ENCODE peak calls at places on chromosomes 6 and 20, in six cellular contexts. M is H1, A is GM23338, D is left lung, S is breast epithelium, H is HL-60. E is an unnamed sample.

GRCh38 chr6:161608771-161609170 is 334.9 kb upstream of the AGPAT4 start:
- DNase-seq in H (no peak), M (no peak), A (no peak), D (no peak), S (no peak), E (no peak)

GRCh38 chr6:64580346-64580745 is 944.7 kb downstream of the PHF3 start:
- DNase-seq in A (no peak), D (no peak), M (no peak), S (no peak), H (no peak), E (no peak)

GRCh38 chr6:109096198-109096597 is 891 bp downstream of the CEP57L1 start:
- DNase-seq in D (no peak), S (no peak), A (no peak), M (no peak), H (no peak), E (no peak)

GRCh38 chr6:2992330-2992979 is 7.2 kb upstream of the NQO2 start:
- DNase-seq in H (no peak), M (no peak), S (no peak), A (no peak), D (no peak), E (no peak)

GRCh38 chr20:1185781-1186334 is 1.1 kb upstream of the TMEM74B start:
- DNase-seq in A (peak), S (no peak), H (peak), D (no peak), M (peak), E (no peak)

GRCh38 chr20:63519765-63520593 is 586 bp upstream of the PPDPF start:
- DNase-seq in S (no peak), D (peak), M (peak), H (no peak), A (peak), E (peak)

GRCh38 chr6:144027927-144028587 is 20.0 kb upstream of the PLAGL1 start:
- DNase-seq in H (no peak), A (no peak), D (no peak), S (no peak), M (no peak), E (no peak)

GRCh38 chr6:132365319-132365907 is 35.9 kb downstream of the MOXD1 start:
- DNase-seq in S (no peak), M (no peak), A (peak), H (no peak), D (no peak), E (no peak)

GRCh38 chr6:42313941-42314570 is 96.4 kb upstream of the MRPS10 start:
- DNase-seq in A (no peak), D (no peak), H (no peak), M (no peak), S (no peak), E (no peak)
- H3K27ac ChIP-seq in A (no peak), D (peak), H (no peak), M (no peak), S (peak), E (no peak)

DNA sequence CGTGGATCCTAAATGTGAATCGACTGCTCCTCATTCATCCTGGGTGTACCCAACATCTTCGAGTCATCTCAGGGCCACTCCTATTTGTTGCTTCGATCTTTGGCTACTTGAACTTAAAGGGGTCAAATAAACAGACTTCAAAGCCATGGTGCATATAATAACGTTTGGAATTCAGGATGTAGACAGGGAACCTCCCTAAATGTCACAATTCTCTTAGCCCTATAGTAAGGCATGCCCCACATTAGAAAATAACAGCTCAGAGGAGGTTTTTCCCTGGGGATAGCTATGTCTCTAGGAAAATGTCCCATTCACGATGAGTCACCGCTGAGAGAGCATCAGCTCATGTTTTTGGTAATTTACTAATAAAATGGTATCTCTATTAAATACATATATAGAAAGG is 54.8 kb upstream of the BMP6 start:
- DNase-seq in A (no peak), H (no peak), S (no peak), D (no peak), M (no peak), E (no peak)
- H3K27ac ChIP-seq in A (no peak), H (no peak), S (peak), D (no peak), M (no peak), E (no peak)

GRCh38 chr6:57242505-57242904 is 20.4 kb upstream of the RAB23 start:
- DNase-seq in S (no peak), H (no peak), M (no peak), D (no peak), A (no peak), E (no peak)
- H3K27ac ChIP-seq in S (no peak), H (no peak), M (no peak), D (no peak), A (no peak), E (no peak)

DNA sequence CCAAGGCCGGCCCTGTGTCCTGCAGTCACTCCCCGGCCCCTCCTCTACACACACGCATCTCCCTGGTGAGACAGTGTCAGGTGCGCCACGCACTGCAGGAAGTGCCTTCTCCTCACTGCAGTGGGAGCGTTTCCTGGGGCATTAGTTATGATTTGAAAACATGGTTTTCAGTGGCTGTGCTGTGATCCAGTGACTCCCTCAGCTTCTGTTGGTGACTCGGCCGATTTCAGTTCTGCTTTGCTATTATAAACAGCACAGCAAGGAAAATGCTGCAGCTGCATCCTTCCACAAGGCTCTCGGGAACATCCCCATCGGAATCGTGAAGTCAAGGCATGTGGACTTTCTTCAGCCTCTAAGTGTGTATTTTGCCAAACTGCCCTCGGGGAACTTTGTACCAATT is 54.3 kb downstream of the GINS1 start:
- DNase-seq in A (no peak), M (no peak), D (no peak), H (no peak), S (no peak), E (no peak)
- H3K27ac ChIP-seq in A (no peak), M (no peak), D (no peak), H (no peak), S (no peak), E (no peak)

GRCh38 chr6:137690721-137691120 is 176.3 kb upstream of the TNFAIP3 start:
- DNase-seq in S (no peak), H (no peak), M (no peak), A (no peak), D (no peak), E (no peak)

GRCh38 chr6:137693737-137694136 is 173.3 kb upstream of the TNFAIP3 start:
- DNase-seq in D (no peak), S (no peak), M (no peak), A (no peak), H (no peak), E (no peak)

GRCh38 chr6:137692806-137693205 is 174.3 kb upstream of the TNFAIP3 start:
- DNase-seq in D (no peak), A (no peak), M (no peak), H (no peak), S (no peak), E (no peak)

GRCh38 chr6:137690029-137690428 is 177.0 kb upstream of the TNFAIP3 start:
- DNase-seq in S (no peak), H (no peak), D (no peak), A (no peak), M (no peak), E (no peak)

GRCh38 chr6:137692308-137692707 is 174.8 kb upstream of the TNFAIP3 start:
- DNase-seq in M (no peak), D (no peak), H (no peak), A (no peak), S (no peak), E (no peak)
- H3K27ac ChIP-seq in M (no peak), D (no peak), H (no peak), A (no peak), S (no peak), E (no peak)

GRCh38 chr20:52965819-52966218 is 6.3 kb upstream of the TSHZ2 start:
- DNase-seq in D (no peak), S (no peak), A (no peak), M (no peak), H (no peak), E (no peak)
- H3K27ac ChIP-seq in D (no peak), S (no peak), A (no peak), M (no peak), H (no peak), E (no peak)

GRCh38 chr20:45919951-45920794 is 8.2 kb upstream of the PLTP start:
- DNase-seq in A (no peak), D (no peak), M (no peak), H (no peak), S (no peak), E (peak)
- H3K27ac ChIP-seq in A (no peak), D (peak), M (no peak), H (no peak), S (peak), E (no peak)

DNA sequence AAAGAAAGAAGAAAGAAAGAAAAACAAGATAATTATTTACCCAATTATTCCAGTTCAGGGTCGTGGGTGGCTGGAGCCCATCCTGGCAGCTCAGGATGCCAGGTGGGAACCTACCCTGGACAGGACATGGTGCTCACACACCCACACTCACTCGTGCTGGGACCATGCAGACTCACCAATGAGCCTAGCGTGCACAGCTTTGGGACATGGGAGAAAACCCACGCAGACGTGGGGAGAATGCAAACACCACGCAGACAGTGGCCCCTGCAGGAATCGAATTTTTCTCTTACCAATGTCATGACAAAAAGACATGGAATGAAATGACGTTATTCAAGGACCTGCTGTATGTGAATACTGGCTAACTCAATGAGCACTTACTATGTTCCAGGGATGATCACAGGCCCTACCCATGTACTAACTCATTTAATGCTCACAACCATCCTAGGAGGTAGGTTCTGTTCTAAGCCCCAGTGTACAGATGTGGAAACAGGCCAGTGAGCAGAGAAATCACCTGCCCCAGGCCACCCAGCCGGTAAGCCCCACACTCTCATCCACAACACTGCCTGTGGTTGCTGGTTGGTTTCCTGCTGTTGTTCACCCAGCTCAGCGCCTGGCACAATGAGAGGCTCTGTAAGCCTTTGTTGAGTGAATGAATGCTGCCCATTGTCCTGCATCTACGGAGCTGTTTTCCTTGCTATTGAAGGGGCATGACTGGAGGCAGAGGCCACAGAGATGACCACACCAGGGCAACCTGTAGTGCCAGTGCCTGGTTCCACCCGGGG is 6.8 kb upstream of the PI16 start:
- DNase-seq in S (no peak), A (no peak), M (no peak), H (no peak), D (no peak), E (no peak)
- H3K27ac ChIP-seq in S (peak), A (no peak), M (no peak), H (no peak), D (no peak), E (no peak)